ENCODE peak calls at places on chromosome 7, in six cellular contexts. I, J, F, O, H and D are unnamed samples.

GRCh38 chr7:1818581-1819200 is 148.6 kb downstream of the ELFN1 start:
- DNase-seq in I (no peak), J (no peak), F (no peak), O (no peak), H (no peak), D (no peak)

GRCh38 chr7:76202666-76203030 is 952 bp downstream of the SRRM3 start:
- DNase-seq in I (no peak), J (no peak), F (no peak), O (no peak), H (no peak), D (no peak)

GRCh38 chr7:47293884-47294568 is 287.9 kb downstream of the TNS3 start:
- DNase-seq in I (peak), J (no peak), F (no peak), O (peak), H (peak), D (no peak)

GRCh38 chr7:128833939-128834310 is 3.7 kb downstream of the FLNC start:
- DNase-seq in I (no peak), J (no peak), F (no peak), O (peak), H (peak), D (no peak)

GRCh38 chr7:116653204-116653603 is 18.8 kb upstream of the MET start:
- DNase-seq in I (no peak), J (no peak), F (no peak), O (peak), H (peak), D (no peak)

GRCh38 chr7:94511763-94512162 is 2.2 kb downstream of the CASD1 start:
- DNase-seq in I (no peak), J (no peak), F (no peak), O (no peak), H (no peak), D (no peak)

GRCh38 chr7:110071219-110071618 is 1019.7 kb upstream of the LRRN3 start:
- DNase-seq in I (no peak), J (no peak), F (no peak), O (no peak), H (no peak), D (no peak)

GRCh38 chr7:26275213-26275612 is 16.4 kb upstream of the SNX10 start:
- DNase-seq in I (no peak), J (no peak), F (no peak), O (no peak), H (no peak), D (no peak)

GRCh38 chr7:47088329-47089067 is 493.4 kb downstream of the TNS3 start:
- DNase-seq in I (peak), J (peak), F (peak), O (peak), H (peak), D (peak)

GRCh38 chr7:151503902-151504714 is 15.6 kb downstream of the RHEB start:
- DNase-seq in I (no peak), J (no peak), F (no peak), O (peak), H (peak), D (no peak)

GRCh38 chr7:130397472-130397871 is 17.2 kb downstream of the CPA1 start:
- DNase-seq in I (no peak), J (no peak), F (no peak), O (no peak), H (no peak), D (no peak)

GRCh38 chr7:6208573-6209328 is 63.7 kb downstream of the CYTH3 start:
- DNase-seq in I (no peak), J (no peak), F (no peak), O (no peak), H (no peak), D (no peak)

GRCh38 chr7:55165176-55165861 is 146.5 kb downstream of the EGFR start:
- DNase-seq in I (no peak), J (no peak), F (no peak), O (no peak), H (no peak), D (no peak)

GRCh38 chr7:157539521-157539920 is 202.7 kb downstream of the DNAJB6 start:
- DNase-seq in I (no peak), J (no peak), F (no peak), O (no peak), H (no peak), D (no peak)